ENCODE peak calls at places on chromosome 18, in eight cellular contexts. One of them, this sample, is unnamed.

GRCh38 chr18:24567199-24567598 is 106.8 kb downstream of the HRH4 start:
- DNase-seq in NCI-H2081: no peak
- DNase-seq in cardiac fibroblast: peak
- DNase-seq in GM04504: peak
- DNase-seq in aorta: no peak
- DNase-seq in lung: peak
- DNase-seq in tibial artery: no peak
- DNase-seq in mesothelial cell of epicardium: no peak
- DNase-seq in this sample: no peak

GRCh38 chr18:2302628-2303516 is 268.4 kb downstream of the METTL4 start:
- DNase-seq in aorta: no peak
- DNase-seq in NCI-H2081: no peak
- DNase-seq in GM04504: no peak
- DNase-seq in tibial artery: no peak
- DNase-seq in cardiac fibroblast: peak
- DNase-seq in mesothelial cell of epicardium: no peak
- DNase-seq in lung: no peak
- DNase-seq in this sample: no peak

GRCh38 chr18:47343291-47343690 is 91.8 kb upstream of the SKOR2 start:
- DNase-seq in aorta: no peak
- DNase-seq in cardiac fibroblast: peak
- DNase-seq in mesothelial cell of epicardium: no peak
- DNase-seq in NCI-H2081: no peak
- DNase-seq in lung: no peak
- DNase-seq in tibial artery: no peak
- DNase-seq in GM04504: no peak
- DNase-seq in this sample: no peak

GRCh38 chr18:21741511-21742322 is 1.1 kb downstream of the MIB1 start:
- DNase-seq in mesothelial cell of epicardium: peak
- DNase-seq in NCI-H2081: peak
- DNase-seq in GM04504: no peak
- DNase-seq in tibial artery: peak
- DNase-seq in cardiac fibroblast: peak
- DNase-seq in lung: no peak
- DNase-seq in aorta: peak
- DNase-seq in this sample: no peak

GRCh38 chr18:2900742-2901404 is 54.1 kb downstream of the EMILIN2 start:
- DNase-seq in cardiac fibroblast: no peak
- DNase-seq in NCI-H2081: no peak
- DNase-seq in lung: no peak
- DNase-seq in mesothelial cell of epicardium: no peak
- DNase-seq in GM04504: no peak
- DNase-seq in tibial artery: no peak
- DNase-seq in aorta: no peak
- DNase-seq in this sample: no peak

GRCh38 chr18:34084635-34085034 is 140.1 kb downstream of the NOL4 start:
- DNase-seq in GM04504: no peak
- DNase-seq in aorta: no peak
- DNase-seq in lung: no peak
- DNase-seq in mesothelial cell of epicardium: no peak
- DNase-seq in NCI-H2081: peak
- DNase-seq in cardiac fibroblast: no peak
- DNase-seq in tibial artery: no peak
- DNase-seq in this sample: no peak

GRCh38 chr18:470661-471501 is 29.6 kb downstream of the COLEC12 start:
- DNase-seq in GM04504: peak
- DNase-seq in cardiac fibroblast: peak
- DNase-seq in aorta: no peak
- DNase-seq in mesothelial cell of epicardium: no peak
- DNase-seq in tibial artery: no peak
- DNase-seq in lung: no peak
- DNase-seq in NCI-H2081: no peak
- DNase-seq in this sample: no peak

GRCh38 chr18:7232218-7232617 is 1.3 kb downstream of the LRRC30 start:
- DNase-seq in tibial artery: no peak
- DNase-seq in mesothelial cell of epicardium: no peak
- DNase-seq in GM04504: no peak
- DNase-seq in lung: no peak
- DNase-seq in cardiac fibroblast: no peak
- DNase-seq in aorta: no peak
- DNase-seq in NCI-H2081: no peak
- DNase-seq in this sample: no peak

GRCh38 chr18:5416112-5416511 is 120.6 kb upstream of the ZBTB14 start:
- DNase-seq in mesothelial cell of epicardium: no peak
- DNase-seq in lung: no peak
- DNase-seq in aorta: no peak
- DNase-seq in cardiac fibroblast: no peak
- DNase-seq in NCI-H2081: no peak
- DNase-seq in tibial artery: no peak
- DNase-seq in GM04504: no peak
- DNase-seq in this sample: no peak

GRCh38 chr18:79940814-79941472 is 10.5 kb downstream of the SLC66A2 start:
- DNase-seq in mesothelial cell of epicardium: no peak
- DNase-seq in GM04504: no peak
- DNase-seq in NCI-H2081: no peak
- DNase-seq in cardiac fibroblast: no peak
- DNase-seq in aorta: peak
- DNase-seq in tibial artery: no peak
- DNase-seq in lung: no peak
- DNase-seq in this sample: no peak

GRCh38 chr18:77032121-77032758 is 100.3 kb downstream of the MBP start:
- DNase-seq in GM04504: no peak
- DNase-seq in aorta: no peak
- DNase-seq in cardiac fibroblast: no peak
- DNase-seq in tibial artery: no peak
- DNase-seq in lung: no peak
- DNase-seq in NCI-H2081: no peak
- DNase-seq in mesothelial cell of epicardium: no peak
- DNase-seq in this sample: no peak

GRCh38 chr18:45834303-45834702 is 8.8 kb downstream of the SIGLEC15 start:
- DNase-seq in NCI-H2081: no peak
- DNase-seq in cardiac fibroblast: no peak
- DNase-seq in lung: no peak
- DNase-seq in mesothelial cell of epicardium: no peak
- DNase-seq in tibial artery: no peak
- DNase-seq in aorta: no peak
- DNase-seq in GM04504: no peak
- DNase-seq in this sample: no peak

GRCh38 chr18:24941164-24941951 is 410.6 kb downstream of the ZNF521 start:
- DNase-seq in mesothelial cell of epicardium: no peak
- DNase-seq in lung: no peak
- DNase-seq in cardiac fibroblast: no peak
- DNase-seq in NCI-H2081: no peak
- DNase-seq in GM04504: no peak
- DNase-seq in aorta: no peak
- DNase-seq in tibial artery: no peak
- DNase-seq in this sample: no peak

GRCh38 chr18:45449761-45450227 is 165.5 kb upstream of the SLC14A2 start:
- DNase-seq in NCI-H2081: peak
- DNase-seq in GM04504: peak
- DNase-seq in lung: peak
- DNase-seq in tibial artery: peak
- DNase-seq in mesothelial cell of epicardium: no peak
- DNase-seq in aorta: peak
- DNase-seq in cardiac fibroblast: peak
- DNase-seq in this sample: peak

GRCh38 chr18:48923746-48924580 is 26.8 kb downstream of the SMAD7 start:
- DNase-seq in GM04504: peak
- DNase-seq in tibial artery: no peak
- DNase-seq in NCI-H2081: no peak
- DNase-seq in aorta: no peak
- DNase-seq in cardiac fibroblast: peak
- DNase-seq in mesothelial cell of epicardium: no peak
- DNase-seq in lung: no peak
- DNase-seq in this sample: no peak

This sample was measured in AG09319.